ENCODE peak calls at places on chromosomes 5 and 9, in five cellular contexts. One of them, this sample, is unnamed.

GRCh38 chr9:89364664-89365531 is 46.6 kb downstream of the SECISBP2 start:
- DNase-seq in amniotic stem cell: no peak
- DNase-seq in RWPE2: peak
- DNase-seq in SK-N-SH: no peak
- DNase-seq in AG08396: no peak
- DNase-seq in this sample: no peak

GRCh38 chr5:55538621-55539020 is 3.9 kb upstream of the PLPP1 start:
- DNase-seq in SK-N-SH: no peak
- DNase-seq in AG08396: no peak
- DNase-seq in amniotic stem cell: no peak
- DNase-seq in RWPE2: no peak
- DNase-seq in this sample: no peak

GRCh38 chr9:116628706-116629105 is 58.4 kb upstream of the TRIM32 start:
- DNase-seq in SK-N-SH: no peak
- DNase-seq in RWPE2: no peak
- DNase-seq in amniotic stem cell: no peak
- DNase-seq in AG08396: no peak
- DNase-seq in this sample: no peak

GRCh38 chr5:20113930-20114329 is 125.9 kb upstream of the CDH18 start:
- DNase-seq in SK-N-SH: no peak
- DNase-seq in AG08396: no peak
- DNase-seq in amniotic stem cell: no peak
- DNase-seq in RWPE2: no peak
- DNase-seq in this sample: no peak

GRCh38 chr5:54295658-54296276 is 14.6 kb downstream of the ARL15 start:
- DNase-seq in RWPE2: no peak
- DNase-seq in AG08396: no peak
- DNase-seq in amniotic stem cell: no peak
- DNase-seq in SK-N-SH: no peak
- DNase-seq in this sample: no peak

GRCh38 chr9:137095664-137096517 is 9.1 kb downstream of the MAN1B1 start:
- DNase-seq in AG08396: no peak
- DNase-seq in amniotic stem cell: no peak
- DNase-seq in RWPE2: no peak
- DNase-seq in SK-N-SH: peak
- DNase-seq in this sample: no peak

GRCh38 chr9:124863371-124863831 is 1.5 kb downstream of the ARPC5L start:
- DNase-seq in RWPE2: peak
- DNase-seq in AG08396: no peak
- DNase-seq in SK-N-SH: no peak
- DNase-seq in amniotic stem cell: no peak
- DNase-seq in this sample: no peak

GRCh38 chr5:134891473-134891872 is 13.5 kb upstream of the PCBD2 start:
- DNase-seq in AG08396: no peak
- DNase-seq in RWPE2: no peak
- DNase-seq in amniotic stem cell: no peak
- DNase-seq in SK-N-SH: no peak
- DNase-seq in this sample: no peak

GRCh38 chr9:75088646-75089368 is 493 bp downstream of the OSTF1 start:
- DNase-seq in AG08396: peak
- DNase-seq in amniotic stem cell: peak
- DNase-seq in SK-N-SH: peak
- DNase-seq in RWPE2: peak
- DNase-seq in this sample: no peak

GRCh38 chr5:92424785-92425426 is 1041.8 kb upstream of the ARRDC3 start:
- DNase-seq in AG08396: no peak
- DNase-seq in RWPE2: no peak
- DNase-seq in SK-N-SH: no peak
- DNase-seq in amniotic stem cell: no peak
- DNase-seq in this sample: no peak